ENCODE peak calls at places on chromosomes 6 and 20, in four cellular contexts. One of them, this sample, is unnamed.

GRCh38 chr20:63308218-63308911 is 15.4 kb downstream of the COL20A1 start:
- DNase-seq in Panc1: no peak
- DNase-seq in left lung: peak
- DNase-seq in cardiac fibroblast: no peak
- DNase-seq in this sample: no peak

GRCh38 chr6:17705428-17705777 is 1.3 kb downstream of the NUP153 start:
- DNase-seq in cardiac fibroblast: peak
- DNase-seq in Panc1: no peak
- DNase-seq in left lung: no peak
- DNase-seq in this sample: no peak

GRCh38 chr20:32638848-32639247 is 34.9 kb downstream of the C20orf203 start:
- DNase-seq in left lung: no peak
- DNase-seq in Panc1: no peak
- DNase-seq in cardiac fibroblast: peak
- DNase-seq in this sample: no peak

GRCh38 chr20:4066551-4066950 is 51.2 kb upstream of the RNF24 start:
- DNase-seq in cardiac fibroblast: no peak
- DNase-seq in left lung: no peak
- DNase-seq in Panc1: no peak
- DNase-seq in this sample: no peak

GRCh38 chr20:10639051-10639761 is 34.6 kb downstream of the JAG1 start:
- DNase-seq in cardiac fibroblast: no peak
- DNase-seq in Panc1: no peak
- DNase-seq in left lung: no peak
- DNase-seq in this sample: no peak

GRCh38 chr20:63641146-63641791 is 12.0 kb downstream of the STMN3 start:
- DNase-seq in cardiac fibroblast: no peak
- DNase-seq in Panc1: no peak
- DNase-seq in left lung: peak
- DNase-seq in this sample: no peak

GRCh38 chr6:168032383-168032760 is 34.9 kb downstream of the KIF25 start:
- DNase-seq in cardiac fibroblast: peak
- DNase-seq in left lung: no peak
- DNase-seq in Panc1: no peak
- DNase-seq in this sample: no peak

GRCh38 chr20:57076202-57076651 is 190.2 kb downstream of the BMP7 start:
- DNase-seq in Panc1: no peak
- DNase-seq in cardiac fibroblast: peak
- DNase-seq in left lung: no peak
- DNase-seq in this sample: no peak

GRCh38 chr6:138570716-138571020 is 71.4 kb upstream of the NHSL1 start:
- DNase-seq in left lung: no peak
- DNase-seq in cardiac fibroblast: no peak
- DNase-seq in Panc1: no peak
- DNase-seq in this sample: no peak

GRCh38 chr6:6981923-6982322 is 125.8 kb upstream of the RREB1 start:
- DNase-seq in cardiac fibroblast: no peak
- DNase-seq in left lung: no peak
- DNase-seq in Panc1: no peak
- DNase-seq in this sample: no peak

GRCh38 chr20:24634855-24635254 is 165.4 kb downstream of the SYNDIG1 start:
- DNase-seq in left lung: no peak
- DNase-seq in Panc1: no peak
- DNase-seq in cardiac fibroblast: peak
- DNase-seq in this sample: peak

GRCh38 chr6:70379473-70380013 is 33.8 kb upstream of the FAM135A start:
- DNase-seq in cardiac fibroblast: no peak
- DNase-seq in left lung: no peak
- DNase-seq in Panc1: no peak
- DNase-seq in this sample: peak

GRCh38 chr6:5672581-5673011 is 334.1 kb downstream of the NRN1 start:
- DNase-seq in Panc1: no peak
- DNase-seq in cardiac fibroblast: peak
- DNase-seq in left lung: no peak
- DNase-seq in this sample: no peak

GRCh38 chr6:126143650-126144260 is 157.4 kb downstream of the TRMT11 start:
- DNase-seq in left lung: no peak
- DNase-seq in cardiac fibroblast: peak
- DNase-seq in Panc1: no peak
- DNase-seq in this sample: no peak

GRCh38 chr20:19828233-19828632 is 70.2 kb downstream of the RIN2 start:
- DNase-seq in cardiac fibroblast: peak
- DNase-seq in left lung: no peak
- DNase-seq in Panc1: peak
- DNase-seq in this sample: no peak

GRCh38 chr6:139871165-139871710 is 496.8 kb upstream of the CITED2 start:
- DNase-seq in left lung: no peak
- DNase-seq in Panc1: no peak
- DNase-seq in cardiac fibroblast: no peak
- DNase-seq in this sample: no peak

GRCh38 chr6:28988536-28989415 is 16.3 kb downstream of the ZNF311 start:
- DNase-seq in Panc1: no peak
- DNase-seq in cardiac fibroblast: peak
- DNase-seq in left lung: peak
- DNase-seq in this sample: no peak

GRCh38 chr6:140697585-140697984 is 1323.1 kb upstream of the CITED2 start:
- DNase-seq in cardiac fibroblast: no peak
- DNase-seq in left lung: no peak
- DNase-seq in Panc1: no peak
- DNase-seq in this sample: no peak

GRCh38 chr20:33673411-33674293 is 576 bp downstream of the NECAB3 start:
- DNase-seq in left lung: peak
- DNase-seq in Panc1: no peak
- DNase-seq in cardiac fibroblast: no peak
- DNase-seq in this sample: no peak

GRCh38 chr6:138285800-138286199 is 67.5 kb upstream of the PBOV1 start:
- DNase-seq in left lung: no peak
- DNase-seq in cardiac fibroblast: no peak
- DNase-seq in Panc1: no peak
- DNase-seq in this sample: no peak

GRCh38 chr6:140773276-140773675 is 1359.4 kb upstream of the GJE1 start:
- DNase-seq in Panc1: no peak
- DNase-seq in cardiac fibroblast: peak
- DNase-seq in left lung: no peak
- DNase-seq in this sample: peak

GRCh38 chr6:85458782-85459181 is 8.9 kb downstream of the NT5E start:
- DNase-seq in cardiac fibroblast: peak
- DNase-seq in Panc1: no peak
- DNase-seq in left lung: no peak
- DNase-seq in this sample: no peak

GRCh38 chr20:49320460-49320859 is 42.6 kb upstream of the ZNFX1 start:
- DNase-seq in Panc1: no peak
- DNase-seq in left lung: no peak
- DNase-seq in cardiac fibroblast: peak
- DNase-seq in this sample: no peak

GRCh38 chr6:32114853-32115252 is 5.7 kb upstream of the TNXB start:
- DNase-seq in Panc1: no peak
- DNase-seq in left lung: no peak
- DNase-seq in cardiac fibroblast: peak
- DNase-seq in this sample: no peak

GRCh38 chr20:21162631-21163030 is 36.7 kb downstream of the KIZ start:
- DNase-seq in Panc1: no peak
- DNase-seq in cardiac fibroblast: no peak
- DNase-seq in left lung: no peak
- DNase-seq in this sample: no peak

GRCh38 chr6:110547266-110547964 is 71.0 kb upstream of the SLC22A16 start:
- DNase-seq in left lung: no peak
- DNase-seq in cardiac fibroblast: no peak
- DNase-seq in Panc1: no peak
- DNase-seq in this sample: peak

GRCh38 chr20:22404609-22405170 is 179.7 kb downstream of the FOXA2 start:
- DNase-seq in Panc1: no peak
- DNase-seq in left lung: no peak
- DNase-seq in cardiac fibroblast: peak
- DNase-seq in this sample: no peak

GRCh38 chr20:22531056-22531615 is 53.2 kb downstream of the FOXA2 start:
- DNase-seq in left lung: no peak
- DNase-seq in Panc1: no peak
- DNase-seq in cardiac fibroblast: no peak
- DNase-seq in this sample: no peak

GRCh38 chr6:32170294-32170693 is 5.6 kb downstream of the AGPAT1 start:
- DNase-seq in left lung: no peak
- DNase-seq in cardiac fibroblast: no peak
- DNase-seq in Panc1: no peak
- DNase-seq in this sample: no peak

GRCh38 chr20:58405504-58406291 is 16.7 kb downstream of the VAPB start:
- DNase-seq in Panc1: no peak
- DNase-seq in cardiac fibroblast: peak
- DNase-seq in left lung: no peak
- DNase-seq in this sample: no peak

GRCh38 chr6:81753709-81754678 is 1.5 kb upstream of the TENT5A start:
- DNase-seq in left lung: peak
- DNase-seq in Panc1: no peak
- DNase-seq in cardiac fibroblast: peak
- DNase-seq in this sample: no peak

GRCh38 chr6:107439418-107439817 is 19.9 kb downstream of the PDSS2 start:
- DNase-seq in left lung: no peak
- DNase-seq in Panc1: no peak
- DNase-seq in cardiac fibroblast: no peak
- DNase-seq in this sample: no peak

GRCh38 chr20:51447097-51447764 is 95.3 kb downstream of the NFATC2 start:
- DNase-seq in left lung: no peak
- DNase-seq in cardiac fibroblast: peak
- DNase-seq in Panc1: peak
- DNase-seq in this sample: peak
- H3K4me3 ChIP-seq in left lung: no peak
- H3K4me3 ChIP-seq in cardiac fibroblast: no peak
- H3K4me3 ChIP-seq in Panc1: peak
- H3K4me3 ChIP-seq in this sample: no peak

DNA sequence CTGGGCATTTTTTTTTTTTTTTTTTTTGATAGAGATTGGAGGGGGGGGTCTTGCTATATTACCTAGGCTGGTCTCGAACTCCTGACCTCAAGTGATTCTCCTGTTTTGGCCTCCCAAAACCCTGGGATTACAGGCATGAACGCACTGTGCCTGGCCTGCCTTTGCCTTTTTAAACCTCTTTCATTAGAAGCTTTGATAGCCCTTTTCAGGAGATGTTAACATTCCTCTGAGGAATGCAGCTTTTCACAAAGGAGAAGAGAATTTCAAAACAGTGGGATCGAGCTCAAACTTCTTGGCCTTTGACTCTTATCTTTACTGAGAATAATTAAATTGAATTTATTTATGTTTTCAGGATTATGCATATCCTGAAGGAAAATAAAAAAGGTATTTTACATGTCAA is 31.3 kb downstream of the SLC26A8 start:
- DNase-seq in left lung: no peak
- DNase-seq in cardiac fibroblast: no peak
- DNase-seq in Panc1: no peak
- DNase-seq in this sample: no peak
- TF ChIP-seq CTCF in left lung: no peak
- TF ChIP-seq CTCF in cardiac fibroblast: no peak
- TF ChIP-seq CTCF in Panc1: no peak
- TF ChIP-seq CTCF in this sample: no peak

DNA sequence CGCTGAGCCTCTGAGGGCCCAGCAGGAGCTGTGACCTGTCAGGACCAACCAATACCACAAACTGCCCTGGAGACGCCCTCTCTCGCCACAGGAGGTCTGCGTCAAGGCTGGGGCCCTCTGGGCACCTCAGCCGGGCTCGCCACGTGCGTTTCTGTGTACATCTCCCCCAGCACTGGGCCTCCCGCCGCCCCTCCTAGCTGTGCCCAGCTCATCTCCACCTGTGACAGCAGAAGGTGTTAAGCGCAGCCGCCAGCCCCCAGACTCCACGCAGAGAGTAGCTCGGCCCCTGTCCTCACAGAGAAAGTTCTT is 91.4 kb downstream of the TAF4 start:
- DNase-seq in left lung: peak
- DNase-seq in Panc1: no peak
- DNase-seq in cardiac fibroblast: no peak
- DNase-seq in this sample: no peak
- H3K4me3 ChIP-seq in left lung: no peak
- H3K4me3 ChIP-seq in Panc1: no peak
- H3K4me3 ChIP-seq in cardiac fibroblast: no peak
- H3K4me3 ChIP-seq in this sample: no peak

GRCh38 chr6:161498359-161498758 is 224.5 kb upstream of the AGPAT4 start:
- DNase-seq in left lung: no peak
- DNase-seq in cardiac fibroblast: peak
- DNase-seq in Panc1: no peak
- DNase-seq in this sample: no peak
- TF ChIP-seq CTCF in left lung: no peak
- TF ChIP-seq CTCF in cardiac fibroblast: peak
- TF ChIP-seq CTCF in Panc1: peak
- TF ChIP-seq CTCF in this sample: peak

GRCh38 chr6:129501401-129502051 is 208.5 kb downstream of the ARHGAP18 start:
- DNase-seq in Panc1: peak
- DNase-seq in cardiac fibroblast: peak
- DNase-seq in left lung: peak
- DNase-seq in this sample: peak
- H3K4me3 ChIP-seq in Panc1: peak
- H3K4me3 ChIP-seq in cardiac fibroblast: no peak
- H3K4me3 ChIP-seq in left lung: no peak
- H3K4me3 ChIP-seq in this sample: no peak

GRCh38 chr6:2482773-2483172 is 237.4 kb upstream of the GMDS start:
- DNase-seq in cardiac fibroblast: no peak
- DNase-seq in left lung: no peak
- DNase-seq in Panc1: no peak
- DNase-seq in this sample: no peak
- TF ChIP-seq CTCF in cardiac fibroblast: peak
- TF ChIP-seq CTCF in left lung: no peak
- TF ChIP-seq CTCF in Panc1: peak
- TF ChIP-seq CTCF in this sample: peak

GRCh38 chr6:56246544-56246940 is 838 bp downstream of the COL21A1 start:
- DNase-seq in left lung: no peak
- DNase-seq in Panc1: no peak
- DNase-seq in cardiac fibroblast: no peak
- DNase-seq in this sample: no peak

GRCh38 chr6:56247654-56248122 is 308 bp upstream of the COL21A1 start:
- DNase-seq in Panc1: no peak
- DNase-seq in left lung: no peak
- DNase-seq in cardiac fibroblast: no peak
- DNase-seq in this sample: no peak

GRCh38 chr6:56246941-56247653 is at the start of gene COL21A1:
- DNase-seq in cardiac fibroblast: peak
- DNase-seq in Panc1: no peak
- DNase-seq in left lung: peak
- DNase-seq in this sample: no peak

GRCh38 chr6:56244528-56245253 is 2.7 kb downstream of the COL21A1 start:
- DNase-seq in left lung: no peak
- DNase-seq in Panc1: no peak
- DNase-seq in cardiac fibroblast: no peak
- DNase-seq in this sample: no peak

DNA sequence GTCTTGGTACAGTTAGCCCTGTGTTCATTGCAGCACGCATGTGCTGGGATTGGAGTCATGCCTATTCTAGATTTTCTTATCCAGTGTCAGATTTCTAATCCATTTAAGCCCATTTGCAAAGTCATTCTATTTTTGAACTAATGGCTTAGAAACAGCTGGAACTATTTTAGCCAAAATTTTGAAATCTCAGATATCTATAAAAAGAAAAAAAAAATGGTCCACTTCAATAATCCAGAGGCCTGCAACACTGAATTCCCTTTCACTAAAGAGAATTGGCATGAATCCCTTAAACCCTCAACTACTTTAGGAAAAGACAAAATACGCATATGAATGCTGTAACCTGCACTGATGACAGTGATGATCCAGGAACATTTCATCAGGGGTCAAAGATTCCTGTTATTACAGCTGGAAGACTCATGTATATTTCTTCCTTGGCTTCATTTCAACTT is 1.5 kb downstream of the COL21A1 start:
- DNase-seq in left lung: no peak
- DNase-seq in cardiac fibroblast: peak
- DNase-seq in Panc1: no peak
- DNase-seq in this sample: no peak
- H3K4me3 ChIP-seq in left lung: no peak
- H3K4me3 ChIP-seq in cardiac fibroblast: no peak
- H3K4me3 ChIP-seq in Panc1: no peak
- H3K4me3 ChIP-seq in this sample: no peak